ENCODE peak calls at places on chromosome 5, in five cellular contexts. X is left ventricle myocardium inferior, H is endothelial cell, I is A673, A is IMR-90. N is an unnamed sample.

GRCh38 chr5:79069488-79070001 is at the start of the genes BHMT2 and DMGDH:
- DNase-seq in X (peak; percentile 34), H (no peak), I (no peak), A (peak; percentile 9), N (no peak)

GRCh38 chr5:83151821-83152220 is 74.5 kb downstream of the XRCC4 start:
- DNase-seq in X (no peak), H (no peak), I (no peak), A (peak; percentile 5), N (peak; percentile 19)

GRCh38 chr5:8981496-8981895 is 564.4 kb downstream of the SEMA5A start:
- DNase-seq in X (no peak), H (no peak), I (no peak), A (peak; percentile 67), N (peak; percentile 61)

GRCh38 chr5:141951341-141951781 is 6.6 kb downstream of the PCDH12 start:
- DNase-seq in X (no peak), H (peak; percentile 70), I (peak; percentile 44), A (no peak), N (no peak)

GRCh38 chr5:180455872-180456271 is 38.3 kb upstream of the CNOT6 start:
- DNase-seq in X (no peak), H (no peak), I (no peak), A (no peak), N (no peak)

GRCh38 chr5:152736906-152737305 is 331.8 kb upstream of the NMUR2 start:
- DNase-seq in X (no peak), H (no peak), I (no peak), A (no peak), N (peak; percentile 23)

GRCh38 chr5:109983135-109983534 is 293.4 kb downstream of the MAN2A1 start:
- DNase-seq in X (no peak), H (no peak), I (no peak), A (no peak), N (no peak)

GRCh38 chr5:145834917-145835838 is at the start of gene PRELID2:
- DNase-seq in X (peak; percentile 91), H (peak; percentile 76), I (peak; percentile 96), A (peak; percentile 84), N (peak; percentile 94)

GRCh38 chr5:1557114-1557873 is 33.5 kb upstream of the LPCAT1 start:
- DNase-seq in X (no peak), H (no peak), I (no peak), A (no peak), N (no peak)

GRCh38 chr5:152246401-152246800 is 158.7 kb downstream of the NMUR2 start:
- DNase-seq in X (no peak), H (peak; percentile 71), I (peak; percentile 49), A (peak; percentile 3), N (peak; percentile 80)

GRCh38 chr5:160375166-160375565 is 4.7 kb upstream of the C1QTNF2 start:
- DNase-seq in X (no peak), H (no peak), I (no peak), A (peak; percentile 47), N (no peak)

GRCh38 chr5:156522651-156523529 is 195.9 kb downstream of the SGCD start:
- DNase-seq in X (no peak), H (no peak), I (no peak), A (no peak), N (no peak)

GRCh38 chr5:181054871-181055494 is 14.9 kb downstream of the BTNL9 start:
- DNase-seq in X (no peak), H (no peak), I (no peak), A (no peak), N (no peak)

GRCh38 chr5:68518286-68518685 is 302.7 kb downstream of the PIK3R1 start:
- DNase-seq in X (no peak), H (no peak), I (no peak), A (no peak), N (no peak)

GRCh38 chr5:41048986-41049385 is 22.2 kb downstream of the MROH2B start:
- DNase-seq in X (no peak), H (no peak), I (no peak), A (no peak), N (no peak)

GRCh38 chr5:989961-990530 is 18.6 kb upstream of the NKD2 start:
- DNase-seq in X (peak; percentile 78), H (peak; percentile 73), I (no peak), A (no peak), N (no peak)

GRCh38 chr5:176536132-176536901 is 885 bp downstream of the RNF44 start:
- DNase-seq in X (peak; percentile 86), H (peak; percentile 79), I (peak; percentile 83), A (peak; percentile 74), N (peak; percentile 88)

GRCh38 chr5:9538504-9538903 is 7.4 kb downstream of the SEMA5A start:
- DNase-seq in X (no peak), H (no peak), I (no peak), A (no peak), N (no peak)

GRCh38 chr5:179534431-179534830 is 15.9 kb upstream of the RUFY1 start:
- DNase-seq in X (no peak), H (no peak), I (no peak), A (no peak), N (no peak)

DNA sequence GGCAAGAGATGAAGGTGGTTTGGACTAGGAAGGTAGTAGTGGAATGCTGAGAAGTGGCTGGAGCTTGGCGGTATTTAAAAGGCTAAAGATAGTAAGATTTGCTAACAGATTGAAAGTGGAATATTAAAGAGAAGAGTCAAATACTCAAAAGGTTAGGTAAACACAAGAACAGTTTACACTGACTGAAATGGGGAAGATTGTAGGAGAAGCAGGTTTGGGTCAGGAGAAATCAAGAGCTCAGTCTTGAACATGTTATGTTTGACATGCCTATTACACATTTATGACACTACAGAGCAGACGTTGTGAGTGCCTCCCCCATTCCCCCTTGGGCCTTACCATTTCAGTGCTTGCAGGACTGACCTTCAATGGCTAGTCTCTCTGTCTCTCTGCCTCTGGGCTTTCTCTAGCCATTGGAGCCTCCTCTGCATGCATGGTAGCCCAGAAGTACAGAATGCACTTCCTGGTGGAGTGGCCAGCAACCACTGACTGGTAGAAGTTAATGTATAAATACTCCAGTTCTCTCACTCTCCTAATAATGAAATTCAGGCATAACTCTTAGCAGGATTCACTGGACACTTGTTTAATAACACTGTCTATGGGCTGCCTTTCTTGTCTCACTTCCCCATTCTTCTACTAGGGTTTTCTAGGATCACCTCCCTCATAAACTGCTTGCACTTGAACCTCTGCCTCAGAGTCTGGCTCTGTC is 56.8 kb downstream of the HMGCS1 start:
- DNase-seq in X (no peak), H (no peak), I (no peak), A (no peak), N (no peak)
- TF ChIP-seq CTCF in X (no peak), H (no peak), I (no peak), A (no peak), N (no peak)

GRCh38 chr5:58462623-58463230 is 2.8 kb upstream of the PLK2 start:
- DNase-seq in X (no peak), H (peak; percentile 48), I (peak; percentile 77), A (peak; percentile 72), N (peak; percentile 69)
- TF ChIP-seq CTCF in X (peak; percentile 74), H (peak; percentile 88), I (peak; percentile 66), A (peak; percentile 72), N (peak; percentile 58)

DNA sequence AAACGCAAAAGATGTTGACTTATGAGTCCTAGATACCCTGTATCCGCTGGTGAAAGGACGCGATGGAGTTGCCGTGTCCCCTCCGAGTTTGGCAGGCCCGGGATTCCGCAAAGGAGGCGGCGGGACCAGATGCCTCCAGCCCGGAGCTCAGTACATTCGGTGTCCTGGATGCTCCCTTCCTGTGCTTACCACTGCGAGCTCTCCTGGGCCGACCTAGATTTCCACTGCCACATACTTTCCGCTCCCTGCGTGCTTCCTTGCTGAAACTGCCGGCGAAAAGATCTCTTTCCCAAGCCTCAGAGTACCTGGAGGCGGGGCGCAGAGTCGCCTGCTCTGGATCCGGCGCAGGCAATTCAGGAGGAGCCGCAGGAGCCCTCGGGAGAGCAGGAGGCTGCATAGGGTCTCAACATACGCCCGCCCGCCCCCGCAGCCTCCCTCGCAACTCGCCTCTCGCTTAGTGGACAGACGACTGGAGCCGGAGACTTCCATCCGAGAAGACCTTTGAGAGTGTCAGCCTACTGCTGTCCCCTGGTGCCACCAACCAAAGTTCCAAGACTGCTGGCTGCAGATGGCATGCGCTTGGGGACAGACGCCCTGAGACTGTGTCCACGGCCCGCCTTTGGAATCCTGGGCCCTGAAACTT is 39.8 kb downstream of the ANXA2R start:
- DNase-seq in X (no peak), H (peak; percentile 46), I (no peak), A (peak; percentile 59), N (no peak)
- TF ChIP-seq CTCF in X (no peak), H (no peak), I (no peak), A (no peak), N (no peak)

GRCh38 chr5:135319928-135320606 is 79.0 kb downstream of the MACROH2A1 start:
- DNase-seq in X (no peak), H (peak; percentile 29), I (no peak), A (no peak), N (no peak)
- TF ChIP-seq CTCF in X (peak; percentile 32), H (no peak), I (no peak), A (no peak), N (no peak)

GRCh38 chr5:154038604-154039457 is at the start of the genes FAM114A2 and MFAP3:
- DNase-seq in X (peak; percentile 89), H (peak; percentile 83), I (peak; percentile 90), A (peak; percentile 82), N (peak; percentile 93)
- TF ChIP-seq CTCF in X (no peak), H (no peak), I (no peak), A (no peak), N (no peak)